ENCODE peak calls at places on chromosomes 3 and 15, in five cellular contexts. V, C, Q, O and K are unnamed samples.

GRCh38 chr3:117434881-117435412 is 725.4 kb downstream of the TUSC7 start:
- DNase-seq in V (no peak), C (no peak), Q (no peak), O (no peak), K (no peak)

GRCh38 chr15:93243573-93243972 is 154.6 kb upstream of the RGMA start:
- DNase-seq in V (no peak), C (no peak), Q (no peak), O (no peak), K (no peak)

GRCh38 chr3:21752749-21753347 is 1.8 kb upstream of the ZNF385D start:
- DNase-seq in V (peak; percentile 75), C (no peak), Q (peak; percentile 8), O (peak; percentile 73), K (peak; percentile 74)

GRCh38 chr3:188589056-188589455 is 435.1 kb downstream of the LPP start:
- DNase-seq in V (no peak), C (no peak), Q (no peak), O (no peak), K (no peak)

GRCh38 chr3:108285176-108285575 is 11.2 kb upstream of the HHLA2 start:
- DNase-seq in V (no peak), C (no peak), Q (no peak), O (no peak), K (no peak)

GRCh38 chr3:61663728-61664492 is 102.5 kb downstream of the PTPRG start:
- DNase-seq in V (peak; percentile 99), C (no peak), Q (no peak), O (peak; percentile 94), K (peak; percentile 94)

GRCh38 chr3:171559586-171559985 is 99.4 kb upstream of the TNIK start:
- DNase-seq in V (no peak), C (no peak), Q (no peak), O (no peak), K (no peak)

GRCh38 chr3:187836848-187837770 is 91.8 kb upstream of the BCL6 start:
- DNase-seq in V (peak; percentile 9), C (no peak), Q (no peak), O (no peak), K (no peak)

GRCh38 chr3:132344666-132345280 is 27.6 kb downstream of the ACP3 start:
- DNase-seq in V (peak; percentile 37), C (no peak), Q (peak; percentile 42), O (no peak), K (peak; percentile 34)

GRCh38 chr3:196688349-196688748 is 23.7 kb downstream of the CEP19 start:
- DNase-seq in V (peak; percentile 97), C (no peak), Q (no peak), O (peak; percentile 94), K (peak; percentile 92)

GRCh38 chr3:159057621-159058020 is 255.8 kb downstream of the MFSD1 start:
- DNase-seq in V (no peak), C (no peak), Q (no peak), O (no peak), K (no peak)

GRCh38 chr3:1380926-1381646 is 288.3 kb downstream of the CNTN6 start:
- DNase-seq in V (no peak), C (no peak), Q (no peak), O (no peak), K (no peak)

GRCh38 chr3:138078096-138078495 is 37.3 kb downstream of the DZIP1L start:
- DNase-seq in V (no peak), C (no peak), Q (no peak), O (no peak), K (peak; percentile 27)

GRCh38 chr15:67824900-67825879 is at the start of gene SKOR1:
- DNase-seq in V (peak; percentile 43), C (no peak), Q (no peak), O (peak; percentile 20), K (no peak)

GRCh38 chr3:23919628-23920027 is 2.7 kb downstream of the RPL15 start:
- DNase-seq in V (no peak), C (no peak), Q (no peak), O (no peak), K (no peak)

GRCh38 chr3:31305324-31305723 is 227.4 kb upstream of the STT3B start:
- DNase-seq in V (no peak), C (no peak), Q (no peak), O (no peak), K (no peak)

GRCh38 chr3:127074900-127075360 is 92.0 kb downstream of the PLXNA1 start:
- DNase-seq in V (peak; percentile 91), C (no peak), Q (peak; percentile 21), O (peak; percentile 88), K (peak; percentile 66)

GRCh38 chr3:72727207-72727606 is 121.0 kb downstream of the SHQ1 start:
- DNase-seq in V (peak; percentile 37), C (no peak), Q (no peak), O (no peak), K (no peak)

GRCh38 chr15:28127036-28127435 is 27.9 kb upstream of the OCA2 start:
- DNase-seq in V (no peak), C (no peak), Q (no peak), O (no peak), K (no peak)

GRCh38 chr15:88106063-88106462 is 150.5 kb downstream of the NTRK3 start:
- DNase-seq in V (no peak), C (no peak), Q (no peak), O (no peak), K (no peak)

GRCh38 chr3:195761503-195762248 is 40.9 kb downstream of the MUC20 start:
- DNase-seq in V (no peak), C (no peak), Q (no peak), O (no peak), K (no peak)

GRCh38 chr3:125186261-125186770 is 26.2 kb downstream of the SLC12A8 start:
- DNase-seq in V (peak; percentile 54), C (no peak), Q (no peak), O (no peak), K (peak; percentile 47)

GRCh38 chr3:136818191-136818850 is 605 bp upstream of the SLC35G2 start:
- DNase-seq in V (peak; percentile 76), C (no peak), Q (peak; percentile 84), O (peak; percentile 80), K (peak; percentile 80)